ENCODE peak calls at places on chromosomes 6 and 20, in four cellular contexts. One of them, this sample, is unnamed. For H3K4me1 and H3K36me3, the result is how much of the 10 kb centered on the place peaks cover.

GRCh38 chr6:56347526-56347925 is 100.1 kb upstream of the COL21A1 start:
- DNase-seq in cardiac muscle cell: no peak
- DNase-seq in CD8-positive, alpha-beta T cell: no peak
- DNase-seq in uterus: no peak
- DNase-seq in this sample: no peak

GRCh38 chr20:38542994-38543906 is 37.7 kb upstream of the ADIG start:
- DNase-seq in CD8-positive, alpha-beta T cell: no peak
- DNase-seq in cardiac muscle cell: no peak
- DNase-seq in uterus: no peak
- DNase-seq in this sample: no peak

GRCh38 chr6:157182503-157183254 is 140.6 kb downstream of the TMEM242 start:
- DNase-seq in cardiac muscle cell: no peak
- DNase-seq in CD8-positive, alpha-beta T cell: no peak
- DNase-seq in uterus: no peak
- DNase-seq in this sample: no peak

GRCh38 chr6:46684771-46685170 is 2.9 kb upstream of the TDRD6 start:
- DNase-seq in cardiac muscle cell: no peak
- DNase-seq in CD8-positive, alpha-beta T cell: no peak
- DNase-seq in uterus: no peak
- DNase-seq in this sample: no peak

GRCh38 chr6:39184906-39185580 is 44.2 kb downstream of the KCNK5 start:
- DNase-seq in CD8-positive, alpha-beta T cell: no peak
- DNase-seq in uterus: no peak
- DNase-seq in cardiac muscle cell: no peak
- DNase-seq in this sample: no peak

GRCh38 chr6:115441671-115442070 is 619.0 kb downstream of the FRK start:
- DNase-seq in cardiac muscle cell: no peak
- DNase-seq in CD8-positive, alpha-beta T cell: no peak
- DNase-seq in uterus: no peak
- DNase-seq in this sample: no peak

GRCh38 chr6:156189714-156190113 is 587.5 kb upstream of the ARID1B start:
- DNase-seq in uterus: no peak
- DNase-seq in CD8-positive, alpha-beta T cell: no peak
- DNase-seq in cardiac muscle cell: no peak
- DNase-seq in this sample: no peak

GRCh38 chr6:125201961-125202729 is 48.6 kb downstream of the TPD52L1 start:
- DNase-seq in CD8-positive, alpha-beta T cell: no peak
- DNase-seq in cardiac muscle cell: no peak
- DNase-seq in uterus: no peak
- DNase-seq in this sample: peak

GRCh38 chr6:39281312-39281980 is 32.8 kb downstream of the KCNK17 start:
- DNase-seq in CD8-positive, alpha-beta T cell: no peak
- DNase-seq in cardiac muscle cell: no peak
- DNase-seq in uterus: no peak
- DNase-seq in this sample: no peak

GRCh38 chr6:43945778-43946100 is 175.7 kb downstream of the VEGFA start:
- DNase-seq in cardiac muscle cell: no peak
- DNase-seq in uterus: no peak
- DNase-seq in CD8-positive, alpha-beta T cell: no peak
- DNase-seq in this sample: no peak

GRCh38 chr6:130778946-130779657 is 48.1 kb upstream of the SMLR1 start:
- DNase-seq in cardiac muscle cell: no peak
- DNase-seq in CD8-positive, alpha-beta T cell: no peak
- DNase-seq in uterus: peak
- DNase-seq in this sample: no peak

GRCh38 chr6:142821860-142822259 is 123.1 kb downstream of the HIVEP2 start:
- DNase-seq in CD8-positive, alpha-beta T cell: no peak
- DNase-seq in uterus: no peak
- DNase-seq in cardiac muscle cell: no peak
- DNase-seq in this sample: no peak

GRCh38 chr6:142823579-142823902 is 121.4 kb downstream of the HIVEP2 start:
- DNase-seq in CD8-positive, alpha-beta T cell: no peak
- DNase-seq in cardiac muscle cell: no peak
- DNase-seq in uterus: no peak
- DNase-seq in this sample: no peak

GRCh38 chr6:142821164-142821716 is 123.7 kb downstream of the HIVEP2 start:
- DNase-seq in CD8-positive, alpha-beta T cell: no peak
- DNase-seq in cardiac muscle cell: no peak
- DNase-seq in uterus: no peak
- DNase-seq in this sample: no peak

GRCh38 chr6:142822882-142823578 is 121.9 kb downstream of the HIVEP2 start:
- DNase-seq in cardiac muscle cell: peak
- DNase-seq in CD8-positive, alpha-beta T cell: no peak
- DNase-seq in uterus: no peak
- DNase-seq in this sample: no peak

GRCh38 chr6:142822383-142822782 is 122.6 kb downstream of the HIVEP2 start:
- DNase-seq in uterus: no peak
- DNase-seq in cardiac muscle cell: no peak
- DNase-seq in CD8-positive, alpha-beta T cell: no peak
- DNase-seq in this sample: no peak
- H3K4me1 ChIP-seq in uterus: under half
- H3K4me1 ChIP-seq in cardiac muscle cell: under half
- H3K4me1 ChIP-seq in CD8-positive, alpha-beta T cell: under half
- H3K4me1 ChIP-seq in this sample: under half

DNA sequence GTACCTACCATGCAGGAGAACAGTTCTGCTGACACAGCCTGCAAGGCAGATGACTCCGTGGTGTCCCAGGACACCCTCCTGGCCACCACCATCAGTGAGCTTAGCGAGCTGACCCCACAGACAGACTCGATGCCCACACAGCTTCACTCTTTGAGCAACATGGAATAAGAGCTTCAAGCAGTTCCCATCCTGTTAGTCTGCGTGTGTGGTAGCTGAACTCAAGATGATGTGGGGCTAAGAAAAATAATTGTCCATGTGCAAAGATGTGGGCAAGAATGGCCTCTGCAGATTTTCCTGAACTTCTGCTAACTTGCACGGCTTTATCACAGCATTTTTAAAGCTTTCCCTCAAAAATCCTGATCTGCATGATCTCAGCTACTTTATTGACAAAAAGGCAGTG is 8.3 kb downstream of the GZF1 start:
- DNase-seq in CD8-positive, alpha-beta T cell: no peak
- DNase-seq in uterus: no peak
- DNase-seq in cardiac muscle cell: no peak
- DNase-seq in this sample: no peak
- H3K36me3 ChIP-seq in CD8-positive, alpha-beta T cell: under half
- H3K36me3 ChIP-seq in uterus: under half
- H3K36me3 ChIP-seq in cardiac muscle cell: under half
- H3K36me3 ChIP-seq in this sample: half or more

GRCh38 chr20:25574411-25574810 is 10.9 kb downstream of the NINL start:
- DNase-seq in uterus: no peak
- DNase-seq in cardiac muscle cell: no peak
- DNase-seq in CD8-positive, alpha-beta T cell: no peak
- DNase-seq in this sample: no peak
- TF ChIP-seq CTCF in uterus: no peak
- TF ChIP-seq CTCF in cardiac muscle cell: peak
- TF ChIP-seq CTCF in CD8-positive, alpha-beta T cell: no peak
- TF ChIP-seq CTCF in this sample: no peak

GRCh38 chr6:16090452-16090851 is 38.4 kb upstream of the MYLIP start:
- DNase-seq in CD8-positive, alpha-beta T cell: no peak
- DNase-seq in cardiac muscle cell: no peak
- DNase-seq in uterus: no peak
- DNase-seq in this sample: no peak
- H3K4me1 ChIP-seq in CD8-positive, alpha-beta T cell: under half
- H3K4me1 ChIP-seq in cardiac muscle cell: under half
- H3K4me1 ChIP-seq in uterus: under half
- H3K4me1 ChIP-seq in this sample: under half

GRCh38 chr20:34283844-34284243 is 19.3 kb downstream of the AHCY start:
- DNase-seq in cardiac muscle cell: no peak
- DNase-seq in CD8-positive, alpha-beta T cell: no peak
- DNase-seq in uterus: no peak
- DNase-seq in this sample: no peak

GRCh38 chr20:34285450-34285849 is 17.7 kb downstream of the AHCY start:
- DNase-seq in cardiac muscle cell: no peak
- DNase-seq in CD8-positive, alpha-beta T cell: no peak
- DNase-seq in uterus: no peak
- DNase-seq in this sample: no peak

GRCh38 chr20:34281177-34281576 is 22.0 kb downstream of the AHCY start:
- DNase-seq in CD8-positive, alpha-beta T cell: no peak
- DNase-seq in uterus: no peak
- DNase-seq in cardiac muscle cell: no peak
- DNase-seq in this sample: no peak
- H3K36me3 ChIP-seq in CD8-positive, alpha-beta T cell: under half
- H3K36me3 ChIP-seq in uterus: under half
- H3K36me3 ChIP-seq in cardiac muscle cell: half or more
- H3K36me3 ChIP-seq in this sample: half or more

DNA sequence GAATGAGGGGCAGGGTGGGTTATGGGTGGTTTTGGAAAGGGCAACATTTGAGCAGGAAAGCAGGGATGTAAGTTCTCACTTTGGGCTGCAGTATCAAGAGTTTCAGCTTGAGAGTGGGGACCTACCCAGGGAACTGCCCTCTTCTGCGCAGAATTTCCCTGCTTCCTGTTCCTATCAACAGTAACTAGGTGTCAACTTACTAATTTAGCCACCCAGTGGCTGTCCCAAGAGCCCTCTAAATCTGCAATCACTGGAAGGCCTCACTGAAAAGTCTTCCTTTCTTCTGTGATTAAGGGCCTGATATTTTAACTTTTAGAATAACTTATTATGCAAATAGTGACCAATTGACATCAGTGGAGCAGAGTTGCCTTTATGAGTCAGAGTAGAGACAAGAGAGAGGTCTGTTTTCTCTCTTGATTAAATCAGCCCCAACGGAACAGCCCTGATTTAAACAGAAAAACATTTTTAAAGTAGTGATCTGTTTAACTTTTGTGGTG is 118.2 kb upstream of the RIPOR2 start:
- DNase-seq in uterus: peak
- DNase-seq in CD8-positive, alpha-beta T cell: no peak
- DNase-seq in cardiac muscle cell: peak
- DNase-seq in this sample: no peak
- TF ChIP-seq CTCF in uterus: no peak
- TF ChIP-seq CTCF in CD8-positive, alpha-beta T cell: no peak
- TF ChIP-seq CTCF in cardiac muscle cell: no peak
- TF ChIP-seq CTCF in this sample: no peak

GRCh38 chr6:113578691-113579090 is 278.5 kb upstream of the MARCKS start:
- DNase-seq in CD8-positive, alpha-beta T cell: no peak
- DNase-seq in cardiac muscle cell: no peak
- DNase-seq in uterus: no peak
- DNase-seq in this sample: no peak

GRCh38 chr6:113570651-113571050 is 286.5 kb upstream of the MARCKS start:
- DNase-seq in CD8-positive, alpha-beta T cell: no peak
- DNase-seq in cardiac muscle cell: no peak
- DNase-seq in uterus: no peak
- DNase-seq in this sample: no peak

GRCh38 chr6:113574147-113574546 is 283.0 kb upstream of the MARCKS start:
- DNase-seq in cardiac muscle cell: no peak
- DNase-seq in uterus: no peak
- DNase-seq in CD8-positive, alpha-beta T cell: no peak
- DNase-seq in this sample: no peak

GRCh38 chr6:113576310-113576709 is 280.8 kb upstream of the MARCKS start:
- DNase-seq in CD8-positive, alpha-beta T cell: no peak
- DNase-seq in uterus: no peak
- DNase-seq in cardiac muscle cell: no peak
- DNase-seq in this sample: no peak
- H3K4me1 ChIP-seq in CD8-positive, alpha-beta T cell: under half
- H3K4me1 ChIP-seq in uterus: under half
- H3K4me1 ChIP-seq in cardiac muscle cell: under half
- H3K4me1 ChIP-seq in this sample: under half

This sample was measured in right atrium auricular region.